ENCODE peak calls at places on chromosomes 11 and 22, in eight cellular contexts. G is PC-3, L is hepatocyte, O is MM.1S, E is GM23248, V is GM23338, X is HCT116, W is SK-N-SH. J is an unnamed sample.

GRCh38 chr11:124315052-124315451 is 1.3 kb upstream of the OR8D1 start:
- DNase-seq in V (no peak), X (no peak), E (peak; percentile 34), W (no peak), L (no peak), G (peak; percentile 68), O (no peak), J (no peak)

GRCh38 chr11:61675826-61676225 is 4.4 kb upstream of the DAGLA start:
- DNase-seq in V (no peak), E (peak; percentile 37), L (no peak), X (no peak), O (no peak), G (no peak), W (no peak), J (no peak)

GRCh38 chr11:73245461-73245860 is 26.7 kb upstream of the P2RY6 start:
- DNase-seq in W (peak; percentile 63), E (no peak), G (no peak), X (no peak), L (no peak), V (no peak), O (no peak), J (no peak)

GRCh38 chr22:44131412-44131811 is 49.3 kb upstream of the PARVG start:
- DNase-seq in O (no peak), G (no peak), X (no peak), W (no peak), L (no peak), V (no peak), E (no peak), J (no peak)

GRCh38 chr22:20083891-20084546 is 4.0 kb downstream of the DGCR8 start:
- DNase-seq in L (no peak), O (no peak), W (no peak), X (no peak), G (no peak), V (no peak), E (no peak), J (no peak)

GRCh38 chr22:23682827-23683355 is 7.9 kb upstream of the RGL4 start:
- DNase-seq in W (no peak), G (no peak), L (no peak), X (no peak), V (peak; percentile 2), O (no peak), E (no peak), J (no peak)

GRCh38 chr22:44845796-44846720 is 93.7 kb downstream of the ARHGAP8 start:
- DNase-seq in G (no peak), X (no peak), W (no peak), V (no peak), O (no peak), L (no peak), E (no peak), J (no peak)

GRCh38 chr11:5610446-5610845 is 14.0 kb downstream of the TRIM6 start:
- DNase-seq in E (no peak), G (no peak), L (no peak), W (no peak), O (no peak), V (no peak), X (no peak), J (no peak)

GRCh38 chr11:20368441-20368840 is 4.9 kb downstream of the HTATIP2 start:
- DNase-seq in V (no peak), O (no peak), E (peak; percentile 19), G (peak; percentile 77), W (no peak), X (no peak), L (no peak), J (no peak)

GRCh38 chr22:32469799-32470212 is 4.8 kb upstream of the FBXO7 start:
- DNase-seq in G (peak; percentile 29), O (no peak), V (no peak), W (peak; percentile 74), L (peak; percentile 55), X (peak; percentile 13), E (peak; percentile 87), J (no peak)

GRCh38 chr11:34987617-34988016 is 71.2 kb downstream of the PDHX start:
- DNase-seq in G (peak; percentile 39), O (no peak), V (no peak), L (no peak), E (peak; percentile 26), X (no peak), W (no peak), J (no peak)

GRCh38 chr22:17570851-17571631 is 7.7 kb downstream of the SLC25A18 start:
- DNase-seq in E (peak; percentile 91), W (no peak), O (no peak), L (peak; percentile 49), X (no peak), G (no peak), V (no peak), J (no peak)

GRCh38 chr11:2913776-2914474 is 15.3 kb downstream of the PHLDA2 start:
- DNase-seq in E (no peak), G (no peak), O (no peak), W (no peak), V (no peak), X (no peak), L (no peak), J (peak; percentile 30)

GRCh38 chr11:118900535-118901384 is 17.1 kb downstream of the CXCR5 start:
- DNase-seq in O (no peak), L (no peak), W (no peak), G (no peak), V (no peak), E (no peak), X (no peak), J (no peak)

GRCh38 chr11:60482361-60482760 is 10.2 kb upstream of the MS4A12 start:
- DNase-seq in V (no peak), O (no peak), X (no peak), E (no peak), L (no peak), G (no peak), W (no peak), J (peak; percentile 54)

GRCh38 chr11:69014936-69015549 is 2.0 kb upstream of the MRGPRF start:
- DNase-seq in O (no peak), G (no peak), V (no peak), L (no peak), W (peak; percentile 51), E (no peak), X (no peak), J (no peak)

GRCh38 chr11:69014084-69014935 is 1.3 kb upstream of the MRGPRF start:
- DNase-seq in V (peak; percentile 36), O (no peak), X (no peak), E (peak; percentile 11), W (peak; percentile 69), L (peak; percentile 75), G (no peak), J (no peak)

GRCh38 chr11:69022268-69022667 is 9.2 kb upstream of the MRGPRF start:
- DNase-seq in X (no peak), V (no peak), G (no peak), W (no peak), L (no peak), O (no peak), E (no peak), J (no peak)

GRCh38 chr11:69017951-69018350 is 4.9 kb upstream of the MRGPRF start:
- DNase-seq in G (no peak), O (no peak), X (no peak), L (no peak), W (no peak), V (no peak), E (no peak), J (no peak)

DNA sequence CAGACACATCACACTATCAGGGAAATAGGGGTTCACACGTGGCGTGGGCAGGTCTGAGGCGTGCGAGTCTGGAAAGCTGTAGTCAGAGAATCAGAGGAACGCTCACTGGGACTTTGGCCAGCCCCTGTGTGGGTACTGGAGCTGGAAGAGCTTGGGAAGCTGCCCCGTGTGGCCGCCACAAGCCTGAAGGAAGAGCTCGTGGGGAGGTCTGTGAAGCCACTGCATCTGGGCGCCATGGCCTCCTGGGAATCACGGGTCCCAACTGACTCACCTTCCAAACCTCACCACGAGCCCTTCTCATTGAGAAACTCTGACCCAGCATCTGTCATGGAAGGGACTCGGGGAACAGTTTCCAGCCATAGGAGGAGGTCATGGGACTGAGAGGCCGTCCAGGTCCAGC is 5.9 kb upstream of the MRGPRF start:
- DNase-seq in O (no peak), L (no peak), W (no peak), X (no peak), E (peak; percentile 91), G (no peak), V (no peak), J (no peak)
- TF ChIP-seq EZH2phosphoT487 in O (no peak), L (no peak), W (no peak), X (no peak), E (no peak), G (no peak), V (no peak), J (no peak)

GRCh38 chr11:62880231-62880802 is 379 bp upstream of the SLC3A2 start:
- DNase-seq in W (no peak), E (peak; percentile 96), X (no peak), G (peak; percentile 91), V (no peak), L (peak; percentile 66), O (no peak), J (peak; percentile 28)
- TF ChIP-seq EZH2phosphoT487 in W (no peak), E (no peak), X (no peak), G (no peak), V (no peak), L (no peak), O (no peak), J (no peak)

DNA sequence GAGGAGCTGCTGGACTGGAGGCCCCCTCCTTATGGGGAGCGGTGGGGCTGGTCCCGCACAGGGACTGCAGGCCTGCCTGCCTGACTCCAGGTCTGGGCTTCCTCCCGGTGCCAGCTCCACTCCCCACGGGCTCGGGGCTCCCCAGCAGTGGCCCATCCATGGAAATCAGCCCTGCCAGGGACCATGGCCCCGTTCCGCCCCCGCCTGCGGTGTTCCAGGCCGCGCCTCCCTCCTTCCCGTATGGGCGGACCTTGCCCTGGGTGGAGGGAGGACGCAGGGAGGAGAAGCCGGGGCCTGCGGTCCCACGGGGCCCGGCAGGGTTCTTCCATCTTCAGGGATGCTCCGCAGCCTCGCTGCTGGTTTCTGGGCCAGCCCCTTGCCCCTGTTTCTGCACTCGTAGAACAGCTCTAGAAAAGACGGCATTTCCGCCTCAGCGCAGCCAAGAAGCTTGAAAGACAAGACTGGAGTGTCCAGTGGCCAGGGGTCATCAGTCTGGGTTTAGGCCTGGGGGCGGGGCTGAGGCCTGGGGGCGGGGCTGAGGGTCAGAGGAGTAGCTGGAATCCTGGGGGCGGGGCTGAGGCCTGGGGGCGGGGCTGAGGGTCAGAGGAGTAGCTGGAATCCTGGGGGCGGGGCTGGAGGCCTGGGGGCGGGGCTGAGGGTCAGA is 1330.6 kb downstream of the BRD1 start:
- DNase-seq in W (no peak), G (no peak), X (no peak), E (no peak), L (peak; percentile 52), V (peak; percentile 47), O (no peak), J (no peak)
- TF ChIP-seq EZH2phosphoT487 in W (no peak), G (no peak), X (no peak), E (no peak), L (no peak), V (no peak), O (no peak), J (no peak)

DNA sequence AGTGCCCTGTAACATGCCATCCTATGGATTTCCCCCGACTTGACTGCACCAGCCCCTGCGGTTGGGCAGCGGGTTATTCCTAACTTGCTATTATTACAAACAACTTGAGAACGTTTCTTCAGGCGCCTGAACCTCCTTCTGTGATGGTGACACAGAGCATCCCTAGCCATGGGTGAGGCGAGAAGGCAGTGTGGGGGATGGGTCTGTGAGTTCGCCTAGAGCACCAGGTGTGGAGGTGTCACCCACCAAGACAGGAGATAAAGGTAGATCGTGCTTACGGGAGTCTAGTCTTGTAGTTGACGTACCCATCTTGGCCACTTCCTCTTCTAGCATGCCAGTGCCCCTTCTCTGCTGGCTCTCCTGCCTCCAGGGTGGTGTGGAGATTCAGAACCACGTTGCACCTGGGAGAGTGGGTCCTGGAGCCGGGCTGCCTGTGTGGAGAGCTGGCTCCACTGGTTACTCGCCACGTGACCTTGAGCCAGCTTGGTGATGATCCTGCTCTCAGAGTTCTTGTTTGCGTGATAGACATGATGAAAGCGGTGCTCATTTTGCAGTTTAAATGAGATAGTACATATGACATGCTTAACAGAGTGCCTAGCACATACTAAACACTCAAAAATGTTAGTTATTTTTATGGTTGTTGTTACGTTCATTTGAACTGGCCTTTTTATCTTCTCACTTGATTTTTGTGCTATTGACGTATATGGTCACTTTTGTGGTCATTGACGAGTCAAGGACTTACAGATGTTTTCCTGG is 37.8 kb downstream of the TBC1D22A start:
- DNase-seq in L (no peak), G (no peak), V (no peak), O (no peak), W (no peak), X (no peak), E (no peak), J (no peak)
- TF ChIP-seq EZH2phosphoT487 in L (no peak), G (no peak), V (no peak), O (no peak), W (no peak), X (no peak), E (no peak), J (no peak)

J was measured in OCI-LY7.